ENCODE peak calls at places on chromosomes 2 and 18, in ten cellular contexts. H, V, G, M, T, W, B, E, O and I are unnamed samples.

GRCh38 chr2:21694536-21694935 is 570.8 kb downstream of the TDRD15 start:
- DNase-seq in H (no peak), E (no peak), B (no peak), V (no peak), G (no peak), T (no peak), W (no peak), M (no peak), O (no peak), I (no peak)

GRCh38 chr2:138023976-138024375 is 59.7 kb downstream of the HNMT start:
- DNase-seq in O (no peak), V (no peak), G (no peak), M (no peak), E (no peak), W (no peak), B (no peak), H (no peak), T (no peak), I (no peak)

GRCh38 chr2:29055586-29055985 is 18.7 kb downstream of the PCARE start:
- DNase-seq in G (no peak), V (no peak), T (no peak), E (peak; percentile 3), M (no peak), B (no peak), H (no peak), W (no peak), O (no peak), I (no peak)

GRCh38 chr2:241163601-241164118 is 13.4 kb downstream of the PPP1R7 start:
- DNase-seq in H (no peak), B (no peak), G (no peak), O (no peak), T (peak; percentile 11), W (no peak), M (no peak), E (no peak), V (no peak), I (no peak)

GRCh38 chr2:193806088-193806774 is 1611.5 kb upstream of the TMEFF2 start:
- DNase-seq in E (no peak), G (no peak), B (no peak), O (no peak), T (no peak), V (no peak), H (no peak), W (no peak), M (no peak), I (no peak)

GRCh38 chr2:127410871-127411396 is 7.3 kb upstream of the PROC start:
- DNase-seq in O (no peak), B (no peak), H (no peak), T (no peak), E (no peak), V (peak; percentile 50), W (no peak), G (peak; percentile 92), M (no peak), I (peak; percentile 29)

GRCh38 chr2:112891333-112891950 is 19.5 kb upstream of the IL37 start:
- DNase-seq in B (no peak), O (peak; percentile 60), E (no peak), G (no peak), M (no peak), T (no peak), H (no peak), W (no peak), V (no peak), I (no peak)

GRCh38 chr18:79750980-79751571 is 46.7 kb upstream of the KCNG2 start:
- DNase-seq in E (peak; percentile 54), V (no peak), O (no peak), B (peak; percentile 26), W (no peak), H (no peak), M (no peak), G (no peak), T (no peak), I (peak; percentile 83)

GRCh38 chr2:5497874-5498273 is 194.3 kb upstream of the SOX11 start:
- DNase-seq in G (no peak), M (no peak), T (no peak), O (no peak), E (no peak), W (no peak), H (no peak), V (no peak), B (no peak), I (peak; percentile 33)

GRCh38 chr2:88180594-88181240 is 10.6 kb downstream of the THNSL2 start:
- DNase-seq in W (no peak), G (no peak), M (no peak), H (no peak), E (no peak), O (no peak), T (no peak), V (no peak), B (no peak), I (no peak)

GRCh38 chr2:115763601-115764000 is 1321.2 kb downstream of the DPP10 start:
- DNase-seq in B (no peak), V (no peak), H (no peak), T (no peak), E (no peak), M (no peak), W (no peak), O (no peak), G (no peak), I (no peak)

GRCh38 chr18:47343291-47343690 is 91.8 kb upstream of the SKOR2 start:
- DNase-seq in E (no peak), O (no peak), B (no peak), V (no peak), W (no peak), H (no peak), G (no peak), T (no peak), M (no peak), I (no peak)

GRCh38 chr2:134762508-134762907 is 43.7 kb upstream of the TMEM163 start:
- DNase-seq in M (no peak), T (no peak), W (no peak), G (no peak), V (no peak), E (no peak), B (no peak), H (no peak), O (no peak), I (no peak)

GRCh38 chr2:20670315-20671035 is 3.5 kb downstream of the GDF7 start:
- DNase-seq in V (no peak), T (no peak), W (no peak), M (no peak), E (no peak), O (no peak), G (no peak), H (no peak), B (no peak), I (no peak)

GRCh38 chr2:128276878-128277675 is 41.6 kb downstream of the HS6ST1 start:
- DNase-seq in W (peak; percentile 10), G (no peak), M (no peak), B (peak; percentile 6), O (no peak), H (no peak), E (peak; percentile 58), T (no peak), V (no peak), I (no peak)

GRCh38 chr2:45009928-45010705 is 865 bp upstream of the SIX2 start:
- DNase-seq in H (no peak), G (no peak), V (peak; percentile 69), T (no peak), O (no peak), E (peak; percentile 77), M (no peak), W (peak; percentile 35), B (peak; percentile 41), I (peak; percentile 59)

GRCh38 chr2:235157746-235158482 is 206.1 kb downstream of the SH3BP4 start:
- DNase-seq in G (no peak), T (no peak), W (no peak), H (no peak), B (no peak), V (no peak), O (no peak), E (peak; percentile 20), M (no peak), I (no peak)

DNA sequence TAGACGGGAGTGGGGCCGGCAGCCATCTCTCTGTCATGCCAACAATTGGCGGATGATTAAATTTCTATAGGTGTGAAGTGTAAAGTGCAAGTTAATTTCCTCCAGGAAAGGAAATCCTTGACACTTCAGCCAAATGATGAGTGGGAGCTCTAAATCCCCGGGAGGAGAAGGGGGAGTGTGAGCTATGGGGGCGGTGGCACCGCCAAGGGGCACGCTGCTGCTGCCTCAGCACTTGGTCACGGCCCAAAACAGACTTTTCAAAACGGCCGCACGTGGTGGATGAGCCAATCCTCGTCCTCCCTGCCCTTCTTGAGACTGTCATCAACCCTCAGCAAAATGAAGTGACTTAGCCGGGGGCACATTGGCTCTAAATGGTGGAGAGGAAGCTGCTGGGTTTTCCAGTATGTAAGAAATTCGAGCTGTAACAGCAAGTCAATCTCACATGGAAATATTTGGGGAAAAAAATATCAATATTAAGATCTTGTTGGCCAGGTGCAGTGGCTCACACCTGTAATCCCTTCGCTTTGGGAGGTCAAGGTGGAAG is 200.8 kb downstream of the TFCP2L1 start:
- DNase-seq in V (no peak), W (no peak), M (no peak), E (no peak), H (no peak), O (no peak), T (no peak), B (no peak), G (no peak), I (no peak)
- TF ChIP-seq EP300 in V (no peak), W (no peak), M (no peak), E (no peak), H (no peak), O (no peak), T (no peak), B (no peak), G (no peak), I (no peak)

GRCh38 chr2:24247164-24247563 is 72.3 kb downstream of the FAM228A start:
- DNase-seq in H (no peak), E (no peak), W (no peak), O (no peak), M (no peak), T (no peak), V (no peak), B (no peak), G (no peak), I (no peak)
- TF ChIP-seq EP300 in H (no peak), E (no peak), W (no peak), O (no peak), M (no peak), T (no peak), V (no peak), B (no peak), G (no peak), I (no peak)

GRCh38 chr18:34787931-34788532 is 77.9 kb downstream of the DTNA start:
- DNase-seq in B (peak; percentile 25), M (peak; percentile 11), O (no peak), E (no peak), G (peak; percentile 60), W (no peak), T (peak; percentile 69), V (peak; percentile 25), H (peak; percentile 33), I (peak; percentile 41)

GRCh38 chr18:34780856-34781255 is 70.8 kb downstream of the DTNA start:
- DNase-seq in G (no peak), W (no peak), O (no peak), E (no peak), B (no peak), V (no peak), H (no peak), T (no peak), M (no peak), I (no peak)

GRCh38 chr18:34783485-34783884 is 73.4 kb downstream of the DTNA start:
- DNase-seq in E (no peak), M (no peak), O (no peak), H (no peak), W (no peak), B (no peak), V (no peak), G (no peak), T (no peak), I (no peak)
- TF ChIP-seq EP300 in E (no peak), M (no peak), O (no peak), H (no peak), W (no peak), B (no peak), V (no peak), G (no peak), T (no peak), I (no peak)

GRCh38 chr2:3651686-3652516 is 6.1 kb upstream of the ALLC start:
- DNase-seq in W (peak; percentile 28), V (no peak), H (peak; percentile 72), E (no peak), G (peak; percentile 92), M (peak; percentile 60), B (no peak), O (no peak), T (no peak), I (peak; percentile 62)
- TF ChIP-seq EP300 in W (no peak), V (no peak), H (no peak), E (no peak), G (no peak), M (no peak), B (no peak), O (no peak), T (no peak), I (no peak)